ENCODE peak calls at places on chromosomes 6 and 20, in five cellular contexts. One of them, this sample, is unnamed.

GRCh38 chr6:169847141-169847674 is 95.8 kb downstream of the ERMARD start:
- DNase-seq in left kidney: no peak
- DNase-seq in ovary: no peak
- DNase-seq in naive B cell: no peak
- DNase-seq in NCI-H2029: no peak
- DNase-seq in this sample: no peak

GRCh38 chr6:7154341-7155139 is 46.8 kb downstream of the RREB1 start:
- DNase-seq in left kidney: no peak
- DNase-seq in ovary: no peak
- DNase-seq in naive B cell: peak
- DNase-seq in NCI-H2029: no peak
- DNase-seq in this sample: no peak

GRCh38 chr6:20370801-20371200 is 30.9 kb upstream of the E2F3 start:
- DNase-seq in left kidney: no peak
- DNase-seq in ovary: no peak
- DNase-seq in naive B cell: no peak
- DNase-seq in NCI-H2029: no peak
- DNase-seq in this sample: no peak

GRCh38 chr6:139659711-139660110 is 285.3 kb upstream of the CITED2 start:
- DNase-seq in left kidney: no peak
- DNase-seq in ovary: no peak
- DNase-seq in naive B cell: no peak
- DNase-seq in NCI-H2029: no peak
- DNase-seq in this sample: no peak

GRCh38 chr20:20065366-20065765 is 13.0 kb downstream of the CFAP61 start:
- DNase-seq in left kidney: no peak
- DNase-seq in ovary: no peak
- DNase-seq in naive B cell: no peak
- DNase-seq in NCI-H2029: no peak
- DNase-seq in this sample: no peak

GRCh38 chr6:50720623-50721022 is 7.3 kb downstream of the TFAP2D start:
- DNase-seq in left kidney: peak
- DNase-seq in ovary: no peak
- DNase-seq in naive B cell: no peak
- DNase-seq in NCI-H2029: no peak
- DNase-seq in this sample: peak

GRCh38 chr6:18115356-18115755 is 7.1 kb downstream of the NHLRC1 start:
- DNase-seq in left kidney: no peak
- DNase-seq in ovary: no peak
- DNase-seq in naive B cell: no peak
- DNase-seq in NCI-H2029: no peak
- DNase-seq in this sample: no peak

GRCh38 chr20:37336369-37337207 is 9.4 kb upstream of the SRC start:
- DNase-seq in left kidney: peak
- DNase-seq in ovary: peak
- DNase-seq in naive B cell: peak
- DNase-seq in NCI-H2029: no peak
- DNase-seq in this sample: peak

GRCh38 chr20:32968833-32969241 is 35.4 kb downstream of the SUN5 start:
- DNase-seq in left kidney: peak
- DNase-seq in ovary: no peak
- DNase-seq in naive B cell: no peak
- DNase-seq in NCI-H2029: no peak
- DNase-seq in this sample: no peak

GRCh38 chr20:23915844-23916243 is 36.3 kb upstream of the CST5 start:
- DNase-seq in left kidney: no peak
- DNase-seq in ovary: no peak
- DNase-seq in naive B cell: no peak
- DNase-seq in NCI-H2029: no peak
- DNase-seq in this sample: no peak

GRCh38 chr6:42103753-42104094 is 38.7 kb downstream of the C6orf132 start:
- DNase-seq in left kidney: no peak
- DNase-seq in ovary: no peak
- DNase-seq in naive B cell: peak
- DNase-seq in NCI-H2029: no peak
- DNase-seq in this sample: no peak

GRCh38 chr6:55957961-55958422 is 82.6 kb upstream of the BMP5 start:
- DNase-seq in left kidney: peak
- DNase-seq in ovary: no peak
- DNase-seq in naive B cell: no peak
- DNase-seq in NCI-H2029: no peak
- DNase-seq in this sample: no peak

GRCh38 chr6:33314515-33314942 is 651 bp upstream of the TAPBP start:
- DNase-seq in left kidney: peak
- DNase-seq in ovary: peak
- DNase-seq in naive B cell: peak
- DNase-seq in NCI-H2029: peak
- DNase-seq in this sample: peak

GRCh38 chr6:159279790-159280277 is 110.6 kb downstream of the FNDC1 start:
- DNase-seq in left kidney: no peak
- DNase-seq in ovary: no peak
- DNase-seq in naive B cell: no peak
- DNase-seq in NCI-H2029: no peak
- DNase-seq in this sample: peak

GRCh38 chr6:134217110-134217509 is 100.8 kb downstream of the SGK1 start:
- DNase-seq in left kidney: no peak
- DNase-seq in ovary: no peak
- DNase-seq in naive B cell: no peak
- DNase-seq in NCI-H2029: no peak
- DNase-seq in this sample: no peak